ENCODE peak calls at places on chromosomes 11 and 22, in six cellular contexts. One of them, this sample, is unnamed.

GRCh38 chr11:133967599-133968238 is 11.0 kb upstream of the IGSF9B start:
- DNase-seq in pulmonary artery endothelial cell: no peak
- DNase-seq in NCI-H1092: no peak
- DNase-seq in substantia nigra: no peak
- DNase-seq in activated CD4-positive, CD25-positive, alpha-beta regulatory T cell: no peak
- DNase-seq in ACHN: no peak
- DNase-seq in this sample: no peak

GRCh38 chr22:36327922-36328551 is 59.7 kb downstream of the MYH9 start:
- DNase-seq in ACHN: no peak
- DNase-seq in activated CD4-positive, CD25-positive, alpha-beta regulatory T cell: no peak
- DNase-seq in substantia nigra: no peak
- DNase-seq in pulmonary artery endothelial cell: no peak
- DNase-seq in NCI-H1092: no peak
- DNase-seq in this sample: no peak

GRCh38 chr11:46162700-46163099 is 41.4 kb upstream of the PHF21A start:
- DNase-seq in ACHN: no peak
- DNase-seq in substantia nigra: no peak
- DNase-seq in pulmonary artery endothelial cell: no peak
- DNase-seq in NCI-H1092: no peak
- DNase-seq in activated CD4-positive, CD25-positive, alpha-beta regulatory T cell: no peak
- DNase-seq in this sample: no peak

GRCh38 chr22:48675828-48676145 is 1151.9 kb downstream of the BRD1 start:
- DNase-seq in NCI-H1092: no peak
- DNase-seq in substantia nigra: no peak
- DNase-seq in ACHN: no peak
- DNase-seq in pulmonary artery endothelial cell: no peak
- DNase-seq in activated CD4-positive, CD25-positive, alpha-beta regulatory T cell: no peak
- DNase-seq in this sample: no peak

GRCh38 chr11:11171854-11172253 is 181.2 kb downstream of the CSNK2A3 start:
- DNase-seq in pulmonary artery endothelial cell: no peak
- DNase-seq in substantia nigra: no peak
- DNase-seq in ACHN: no peak
- DNase-seq in activated CD4-positive, CD25-positive, alpha-beta regulatory T cell: no peak
- DNase-seq in NCI-H1092: no peak
- DNase-seq in this sample: no peak

GRCh38 chr11:105935791-105936190 is 86.2 kb downstream of the MSANTD4 start:
- DNase-seq in pulmonary artery endothelial cell: peak; percentile 17
- DNase-seq in substantia nigra: no peak
- DNase-seq in NCI-H1092: no peak
- DNase-seq in activated CD4-positive, CD25-positive, alpha-beta regulatory T cell: no peak
- DNase-seq in ACHN: no peak
- DNase-seq in this sample: peak; percentile 65

GRCh38 chr11:3109434-3109833 is 52.2 kb upstream of the CARS1 start:
- DNase-seq in activated CD4-positive, CD25-positive, alpha-beta regulatory T cell: no peak
- DNase-seq in pulmonary artery endothelial cell: no peak
- DNase-seq in ACHN: no peak
- DNase-seq in substantia nigra: no peak
- DNase-seq in NCI-H1092: no peak
- DNase-seq in this sample: no peak

GRCh38 chr11:27848423-27848822 is 148.2 kb upstream of the BDNF start:
- DNase-seq in pulmonary artery endothelial cell: no peak
- DNase-seq in substantia nigra: no peak
- DNase-seq in activated CD4-positive, CD25-positive, alpha-beta regulatory T cell: no peak
- DNase-seq in ACHN: no peak
- DNase-seq in NCI-H1092: no peak
- DNase-seq in this sample: no peak

GRCh38 chr11:121671276-121672168 is 218.8 kb upstream of the SORL1-AS1 start:
- DNase-seq in activated CD4-positive, CD25-positive, alpha-beta regulatory T cell: no peak
- DNase-seq in ACHN: no peak
- DNase-seq in pulmonary artery endothelial cell: no peak
- DNase-seq in NCI-H1092: peak; percentile 92
- DNase-seq in substantia nigra: peak; percentile 21
- DNase-seq in this sample: no peak

GRCh38 chr11:23727821-23728220 is 769.0 kb upstream of the LUZP2 start:
- DNase-seq in substantia nigra: no peak
- DNase-seq in activated CD4-positive, CD25-positive, alpha-beta regulatory T cell: no peak
- DNase-seq in ACHN: no peak
- DNase-seq in pulmonary artery endothelial cell: no peak
- DNase-seq in NCI-H1092: no peak
- DNase-seq in this sample: no peak

GRCh38 chr11:534592-535518 is 521 bp downstream of the HRAS start:
- DNase-seq in pulmonary artery endothelial cell: no peak
- DNase-seq in activated CD4-positive, CD25-positive, alpha-beta regulatory T cell: no peak
- DNase-seq in NCI-H1092: no peak
- DNase-seq in ACHN: peak; percentile 14
- DNase-seq in substantia nigra: no peak
- DNase-seq in this sample: no peak

GRCh38 chr11:120601566-120601965 is 90.0 kb downstream of the GRIK4 start:
- DNase-seq in pulmonary artery endothelial cell: no peak
- DNase-seq in substantia nigra: no peak
- DNase-seq in NCI-H1092: no peak
- DNase-seq in activated CD4-positive, CD25-positive, alpha-beta regulatory T cell: no peak
- DNase-seq in ACHN: no peak
- DNase-seq in this sample: no peak

GRCh38 chr22:42114721-42115120 is 15.9 kb downstream of the CYP2D6 start:
- DNase-seq in substantia nigra: no peak
- DNase-seq in pulmonary artery endothelial cell: no peak
- DNase-seq in ACHN: peak; percentile 53
- DNase-seq in activated CD4-positive, CD25-positive, alpha-beta regulatory T cell: no peak
- DNase-seq in NCI-H1092: no peak
- DNase-seq in this sample: peak; percentile 41

GRCh38 chr11:128686045-128686741 is 7.7 kb upstream of the FLI1 start:
- DNase-seq in pulmonary artery endothelial cell: no peak
- DNase-seq in activated CD4-positive, CD25-positive, alpha-beta regulatory T cell: no peak
- DNase-seq in NCI-H1092: no peak
- DNase-seq in ACHN: no peak
- DNase-seq in substantia nigra: no peak
- DNase-seq in this sample: no peak

GRCh38 chr11:47245586-47246357 is 2.8 kb downstream of the ACP2 start:
- DNase-seq in NCI-H1092: no peak
- DNase-seq in substantia nigra: no peak
- DNase-seq in activated CD4-positive, CD25-positive, alpha-beta regulatory T cell: no peak
- DNase-seq in pulmonary artery endothelial cell: no peak
- DNase-seq in ACHN: no peak
- DNase-seq in this sample: no peak

GRCh38 chr22:23289851-23290724 is 109.8 kb downstream of the BCR start:
- DNase-seq in pulmonary artery endothelial cell: no peak
- DNase-seq in activated CD4-positive, CD25-positive, alpha-beta regulatory T cell: no peak
- DNase-seq in NCI-H1092: peak; percentile 12
- DNase-seq in substantia nigra: no peak
- DNase-seq in ACHN: peak; percentile 47
- DNase-seq in this sample: peak; percentile 66

GRCh38 chr11:124760205-124760652 is 1.9 kb downstream of the ESAM start:
- DNase-seq in substantia nigra: no peak
- DNase-seq in activated CD4-positive, CD25-positive, alpha-beta regulatory T cell: no peak
- DNase-seq in pulmonary artery endothelial cell: no peak
- DNase-seq in ACHN: no peak
- DNase-seq in NCI-H1092: no peak
- DNase-seq in this sample: no peak

GRCh38 chr11:102399189-102399588 is 52.2 kb downstream of the BIRC2 start:
- DNase-seq in pulmonary artery endothelial cell: no peak
- DNase-seq in activated CD4-positive, CD25-positive, alpha-beta regulatory T cell: no peak
- DNase-seq in NCI-H1092: no peak
- DNase-seq in substantia nigra: no peak
- DNase-seq in ACHN: no peak
- DNase-seq in this sample: no peak

GRCh38 chr22:17705565-17706450 is 67.3 kb downstream of the BCL2L13 start:
- DNase-seq in NCI-H1092: no peak
- DNase-seq in ACHN: no peak
- DNase-seq in substantia nigra: no peak
- DNase-seq in pulmonary artery endothelial cell: no peak
- DNase-seq in activated CD4-positive, CD25-positive, alpha-beta regulatory T cell: no peak
- DNase-seq in this sample: no peak

GRCh38 chr22:42970029-42970428 is 44.9 kb downstream of the PACSIN2 start:
- DNase-seq in NCI-H1092: no peak
- DNase-seq in substantia nigra: no peak
- DNase-seq in activated CD4-positive, CD25-positive, alpha-beta regulatory T cell: no peak
- DNase-seq in pulmonary artery endothelial cell: no peak
- DNase-seq in ACHN: no peak
- DNase-seq in this sample: no peak

GRCh38 chr11:131206671-131207070 is 163.7 kb upstream of the NTM start:
- DNase-seq in activated CD4-positive, CD25-positive, alpha-beta regulatory T cell: no peak
- DNase-seq in NCI-H1092: no peak
- DNase-seq in ACHN: no peak
- DNase-seq in substantia nigra: no peak
- DNase-seq in pulmonary artery endothelial cell: no peak
- DNase-seq in this sample: no peak

GRCh38 chr22:49025791-49026475 is 801.7 kb downstream of the BRD1 start:
- DNase-seq in ACHN: no peak
- DNase-seq in NCI-H1092: no peak
- DNase-seq in substantia nigra: no peak
- DNase-seq in pulmonary artery endothelial cell: no peak
- DNase-seq in activated CD4-positive, CD25-positive, alpha-beta regulatory T cell: no peak
- DNase-seq in this sample: no peak

GRCh38 chr11:130817608-130817944 is 98.7 kb downstream of the SNX19 start:
- DNase-seq in substantia nigra: no peak
- DNase-seq in NCI-H1092: no peak
- DNase-seq in pulmonary artery endothelial cell: no peak
- DNase-seq in ACHN: peak; percentile 57
- DNase-seq in activated CD4-positive, CD25-positive, alpha-beta regulatory T cell: no peak
- DNase-seq in this sample: no peak

GRCh38 chr11:1222491-1223345 is at the start of gene MUC5B:
- DNase-seq in NCI-H1092: no peak
- DNase-seq in pulmonary artery endothelial cell: no peak
- DNase-seq in ACHN: no peak
- DNase-seq in substantia nigra: no peak
- DNase-seq in activated CD4-positive, CD25-positive, alpha-beta regulatory T cell: no peak
- DNase-seq in this sample: no peak

GRCh38 chr11:123195182-123196059 is at the start of gene CLMP:
- DNase-seq in NCI-H1092: peak; percentile 43
- DNase-seq in pulmonary artery endothelial cell: no peak
- DNase-seq in ACHN: peak; percentile 47
- DNase-seq in substantia nigra: no peak
- DNase-seq in activated CD4-positive, CD25-positive, alpha-beta regulatory T cell: no peak
- DNase-seq in this sample: no peak

GRCh38 chr11:92707173-92707619 is 262.3 kb upstream of the MTNR1B start:
- DNase-seq in ACHN: no peak
- DNase-seq in NCI-H1092: peak; percentile 26
- DNase-seq in pulmonary artery endothelial cell: no peak
- DNase-seq in substantia nigra: no peak
- DNase-seq in activated CD4-positive, CD25-positive, alpha-beta regulatory T cell: no peak
- DNase-seq in this sample: no peak

GRCh38 chr11:128603752-128604472 is 16.6 kb upstream of the ETS1 start:
- DNase-seq in substantia nigra: no peak
- DNase-seq in ACHN: no peak
- DNase-seq in activated CD4-positive, CD25-positive, alpha-beta regulatory T cell: no peak
- DNase-seq in NCI-H1092: no peak
- DNase-seq in pulmonary artery endothelial cell: no peak
- DNase-seq in this sample: no peak

GRCh38 chr22:19805821-19806212 is 45.2 kb downstream of the TBX1 start:
- DNase-seq in substantia nigra: no peak
- DNase-seq in NCI-H1092: no peak
- DNase-seq in activated CD4-positive, CD25-positive, alpha-beta regulatory T cell: no peak
- DNase-seq in pulmonary artery endothelial cell: no peak
- DNase-seq in ACHN: no peak
- DNase-seq in this sample: peak; percentile 34

GRCh38 chr22:35363571-35364086 is 17.3 kb upstream of the HMOX1 start:
- DNase-seq in activated CD4-positive, CD25-positive, alpha-beta regulatory T cell: no peak
- DNase-seq in NCI-H1092: no peak
- DNase-seq in ACHN: no peak
- DNase-seq in pulmonary artery endothelial cell: no peak
- DNase-seq in substantia nigra: no peak
- DNase-seq in this sample: no peak

GRCh38 chr11:72643547-72643946 is 30.7 kb downstream of the PDE2A start:
- DNase-seq in ACHN: peak; percentile 69
- DNase-seq in NCI-H1092: no peak
- DNase-seq in pulmonary artery endothelial cell: no peak
- DNase-seq in activated CD4-positive, CD25-positive, alpha-beta regulatory T cell: no peak
- DNase-seq in substantia nigra: no peak
- DNase-seq in this sample: no peak

GRCh38 chr11:33588056-33588455 is 112.6 kb downstream of the C11orf91 start:
- DNase-seq in pulmonary artery endothelial cell: no peak
- DNase-seq in activated CD4-positive, CD25-positive, alpha-beta regulatory T cell: no peak
- DNase-seq in NCI-H1092: no peak
- DNase-seq in substantia nigra: no peak
- DNase-seq in ACHN: no peak
- DNase-seq in this sample: no peak

GRCh38 chr22:28648792-28649191 is 30.8 kb downstream of the TTC28 start:
- DNase-seq in ACHN: no peak
- DNase-seq in substantia nigra: no peak
- DNase-seq in NCI-H1092: no peak
- DNase-seq in activated CD4-positive, CD25-positive, alpha-beta regulatory T cell: no peak
- DNase-seq in pulmonary artery endothelial cell: no peak
- DNase-seq in this sample: no peak

GRCh38 chr22:21937041-21937820 is 15.4 kb downstream of the PPM1F start:
- DNase-seq in NCI-H1092: no peak
- DNase-seq in ACHN: no peak
- DNase-seq in substantia nigra: peak; percentile 38
- DNase-seq in pulmonary artery endothelial cell: no peak
- DNase-seq in activated CD4-positive, CD25-positive, alpha-beta regulatory T cell: no peak
- DNase-seq in this sample: no peak

This sample was measured in dermis microvascular lymphatic vessel endothelial cell.